ENCODE peak calls at places on chromosome 14, in five cellular contexts. L is kidney epithelial cell; M is A549; X is stimulated activated CD8-positive, alpha-beta memory T cell treated with anti-CD3 and anti-CD28 coated beads, Interleukin-4, amount 100 ng/mL, for 1 hour; W is D341Med. B is an unnamed sample.

GRCh38 chr14:104787736-104788532 is 7.6 kb downstream of the AKT1 start:
- DNase-seq in W (no peak), M (no peak), X (no peak), L (no peak), B (no peak)

GRCh38 chr14:102927878-102928411 is 5.5 kb downstream of the AMN start:
- DNase-seq in M (no peak), W (no peak), X (no peak), L (no peak), B (no peak)

GRCh38 chr14:44963775-44964380 is 1.9 kb downstream of the TOGARAM1 start:
- DNase-seq in L (no peak), X (no peak), M (no peak), W (peak), B (no peak)

GRCh38 chr14:55129428-55130193 is 559 bp downstream of the LGALS3 start:
- DNase-seq in M (peak), X (no peak), L (no peak), W (peak), B (peak)

GRCh38 chr14:23183479-23183878 is at the start of gene SLC7A8:
- DNase-seq in X (no peak), L (no peak), M (no peak), W (no peak), B (no peak)

GRCh38 chr14:21978184-21978998 is 304.8 kb upstream of the OR4E1 start:
- DNase-seq in X (peak), L (no peak), W (peak), M (peak), B (peak)

GRCh38 chr14:42555365-42555764 is 948.7 kb downstream of the LRFN5 start:
- DNase-seq in M (no peak), X (no peak), W (no peak), L (no peak), B (no peak)

GRCh38 chr14:100200311-100200710 is 38.6 kb upstream of the YY1 start:
- DNase-seq in M (no peak), L (no peak), X (no peak), W (no peak), B (no peak)

GRCh38 chr14:97311411-97311810 is 514.2 kb downstream of the VRK1 start:
- DNase-seq in M (no peak), W (no peak), L (no peak), X (no peak), B (no peak)